ENCODE peak calls at places on chromosome 10, in five cellular contexts. B is endothelial cell of umbilical vein, G is neural progenitor cell, Z is HCT116, H is GM12878. Y is an unnamed sample.

GRCh38 chr10:44033008-44033407 is 351.9 kb downstream of the CXCL12 start:
- DNase-seq in H (no peak), G (no peak), B (no peak), Z (no peak), Y (no peak)

GRCh38 chr10:13206546-13207443 is 27.4 kb downstream of the UCMA start:
- DNase-seq in Z (peak; percentile 13), B (peak; percentile 49), G (peak; percentile 38), H (no peak), Y (no peak)

GRCh38 chr10:97000487-97001182 is 168.5 kb downstream of the LCOR start:
- DNase-seq in H (no peak), G (no peak), Z (no peak), B (no peak), Y (no peak)

GRCh38 chr10:51524041-51524440 is 175.4 kb downstream of the CSTF2T start:
- DNase-seq in B (no peak), G (no peak), Z (no peak), H (no peak), Y (no peak)

GRCh38 chr10:34319197-34319846 is 495.8 kb downstream of the PARD3 start:
- DNase-seq in H (no peak), B (peak; percentile 58), G (no peak), Z (peak; percentile 10), Y (no peak)

GRCh38 chr10:70478191-70479160 is at the start of gene PALD1:
- DNase-seq in G (peak; percentile 85), Z (peak; percentile 48), H (no peak), B (peak; percentile 46), Y (peak; percentile 77)

GRCh38 chr10:119209050-119209735 is 1.8 kb downstream of the GRK5 start:
- DNase-seq in Z (no peak), G (peak; percentile 83), B (peak; percentile 77), H (no peak), Y (peak; percentile 77)

GRCh38 chr10:24963646-24964045 is 11.2 kb upstream of the PRTFDC1 start:
- DNase-seq in G (peak; percentile 37), H (no peak), B (no peak), Z (no peak), Y (no peak)

GRCh38 chr10:114548662-114549061 is 109.4 kb downstream of the ABLIM1 start:
- DNase-seq in G (peak; percentile 73), H (no peak), Z (peak; percentile 56), B (peak; percentile 79), Y (no peak)

GRCh38 chr10:99681553-99681952 is 22.2 kb downstream of the ENTPD7 start:
- DNase-seq in G (no peak), H (no peak), Z (no peak), B (no peak), Y (no peak)

GRCh38 chr10:13882112-13882711 is 295.4 kb downstream of the PRPF18 start:
- DNase-seq in B (peak; percentile 96), H (no peak), Z (no peak), G (peak; percentile 81), Y (no peak)

GRCh38 chr10:57849726-57850357 is 417.9 kb downstream of the IPMK start:
- DNase-seq in Z (no peak), H (no peak), G (no peak), B (no peak), Y (no peak)

GRCh38 chr10:123755061-123755460 is 88.9 kb downstream of the GPR26 start:
- DNase-seq in B (no peak), G (no peak), Z (no peak), H (no peak), Y (no peak)

GRCh38 chr10:94349327-94349726 is 13.4 kb downstream of the NOC3L start:
- DNase-seq in B (no peak), G (no peak), Z (no peak), H (no peak), Y (no peak)

GRCh38 chr10:60134548-60134947 is 228.2 kb upstream of the CCDC6 start:
- DNase-seq in B (no peak), H (no peak), G (no peak), Z (no peak), Y (no peak)

GRCh38 chr10:119446441-119447277 is 95.9 kb downstream of the RGS10 start:
- DNase-seq in B (no peak), G (no peak), Z (no peak), H (no peak), Y (no peak)

GRCh38 chr10:58590152-58590551 is 77.5 kb downstream of the BICC1 start:
- DNase-seq in Z (no peak), B (peak; percentile 51), H (no peak), G (no peak), Y (no peak)

GRCh38 chr10:21764790-21765189 is 230.8 kb downstream of the MLLT10 start:
- DNase-seq in H (no peak), Z (no peak), G (no peak), B (no peak), Y (no peak)

GRCh38 chr10:91573320-91573719 is 59.6 kb downstream of the PPP1R3C start:
- DNase-seq in Z (no peak), G (no peak), H (no peak), B (no peak), Y (no peak)

GRCh38 chr10:85614981-85615380 is 751.6 kb downstream of the GRID1 start:
- DNase-seq in B (no peak), Z (no peak), G (no peak), H (no peak), Y (no peak)

GRCh38 chr10:108031505-108031904 is 867.0 kb upstream of the SORCS1 start:
- DNase-seq in G (no peak), B (no peak), Z (no peak), H (no peak), Y (no peak)

GRCh38 chr10:68047554-68048327 is 27.3 kb downstream of the HERC4 start:
- DNase-seq in Z (no peak), H (no peak), B (no peak), G (no peak), Y (no peak)

GRCh38 chr10:68043030-68043429 is 32.1 kb downstream of the HERC4 start:
- DNase-seq in B (no peak), H (no peak), G (no peak), Z (no peak), Y (no peak)

GRCh38 chr10:68046642-68047041 is 28.4 kb downstream of the HERC4 start:
- DNase-seq in G (no peak), Z (no peak), B (no peak), H (no peak), Y (no peak)

GRCh38 chr10:68049289-68050078 is 25.6 kb downstream of the HERC4 start:
- DNase-seq in B (no peak), H (no peak), G (no peak), Z (no peak), Y (no peak)

GRCh38 chr10:68047088-68047487 is 28.0 kb downstream of the HERC4 start:
- DNase-seq in H (no peak), G (no peak), B (no peak), Z (no peak), Y (no peak)
- H3K4me2 ChIP-seq in H (peak overlapping the region; percentile 34), G (no peak overlapping the region), B (no peak overlapping the region), Z (no peak overlapping the region), Y (no peak overlapping the region)

GRCh38 chr10:69452676-69453415 is 1.6 kb downstream of the TSPAN15 start:
- DNase-seq in B (no peak), Z (no peak), H (no peak), G (no peak), Y (no peak)

GRCh38 chr10:69451784-69452251 is 553 bp downstream of the TSPAN15 start:
- DNase-seq in Z (no peak), H (no peak), G (peak; percentile 74), B (no peak), Y (no peak)

GRCh38 chr10:69446650-69447151 is 4.6 kb upstream of the TSPAN15 start:
- DNase-seq in Z (peak; percentile 63), B (peak; percentile 96), G (no peak), H (no peak), Y (no peak)

GRCh38 chr10:69451209-69451783 is at the start of gene TSPAN15:
- DNase-seq in B (peak; percentile 87), Z (peak; percentile 75), H (peak; percentile 45), G (peak; percentile 97), Y (no peak)

GRCh38 chr10:69449841-69450240 is 1.4 kb upstream of the TSPAN15 start:
- DNase-seq in H (no peak), Z (peak; percentile 77), B (peak; percentile 76), G (peak; percentile 85), Y (peak; percentile 29)
- H3K4me1 ChIP-seq in H (no peaks in the 10 kb centered on the region), Z (peaks cover 39% of the 10 kb centered on the region), B (peaks cover 77% of the 10 kb centered on the region), G (no peaks in the 10 kb centered on the region), Y (no peaks in the 10 kb centered on the region)

DNA sequence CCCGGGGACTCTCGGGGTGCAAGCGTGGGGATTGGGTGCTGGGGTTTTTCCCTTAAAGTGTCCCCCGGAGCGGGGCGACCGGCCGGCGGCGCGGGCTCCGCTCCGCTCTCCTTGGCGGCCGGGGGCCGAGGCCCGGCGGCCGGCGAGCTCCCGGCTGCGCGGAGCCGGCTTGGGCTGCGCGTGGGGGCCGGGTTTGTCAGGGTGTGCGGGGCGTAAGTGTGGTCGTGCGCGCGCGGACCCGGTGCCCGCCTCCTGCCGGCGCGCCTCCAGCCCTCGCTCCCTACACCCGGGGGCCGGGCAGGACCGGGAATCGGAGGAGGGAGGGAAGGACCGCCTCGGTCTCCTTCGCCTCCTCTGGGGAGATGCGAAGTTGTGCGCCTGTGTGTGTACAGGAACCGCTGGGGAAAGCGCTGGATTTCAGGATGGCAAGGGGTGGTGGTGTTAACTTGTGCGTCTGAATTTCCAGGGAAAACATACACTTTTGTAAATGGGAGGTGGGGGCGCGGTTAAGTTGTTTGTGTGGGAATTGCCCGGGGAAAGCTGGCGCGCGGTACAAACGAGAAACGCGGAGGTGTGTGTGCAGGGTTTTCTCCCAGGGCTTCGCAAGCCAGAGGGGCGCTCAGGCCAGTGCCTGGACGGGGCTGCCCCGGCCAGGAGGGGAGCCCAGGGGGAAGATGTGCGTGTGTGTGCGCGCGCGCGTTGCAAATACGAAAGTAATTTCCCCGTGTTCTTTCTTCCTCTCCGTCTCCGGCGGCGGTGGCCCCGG is 742 bp downstream of the ZMIZ1 start:
- DNase-seq in H (no peak), Z (no peak), G (peak; percentile 70), B (peak; percentile 63), Y (peak; percentile 66)
- TF ChIP-seq CTCF in H (no peak), Z (no peak), G (no peak), B (no peak), Y (no peak)

GRCh38 chr10:80486151-80486692 is 32.1 kb downstream of the TSPAN14 start:
- DNase-seq in B (no peak), G (no peak), H (no peak), Z (no peak), Y (no peak)

GRCh38 chr10:80487791-80488538 is 33.9 kb downstream of the TSPAN14 start:
- DNase-seq in B (no peak), G (no peak), Z (no peak), H (no peak), Y (no peak)

GRCh38 chr10:80487422-80487785 is 33.3 kb downstream of the TSPAN14 start:
- DNase-seq in H (no peak), Z (no peak), G (no peak), B (no peak), Y (no peak)

GRCh38 chr10:80485410-80486135 is 31.5 kb downstream of the TSPAN14 start:
- DNase-seq in B (no peak), Z (no peak), H (no peak), G (no peak), Y (no peak)

DNA sequence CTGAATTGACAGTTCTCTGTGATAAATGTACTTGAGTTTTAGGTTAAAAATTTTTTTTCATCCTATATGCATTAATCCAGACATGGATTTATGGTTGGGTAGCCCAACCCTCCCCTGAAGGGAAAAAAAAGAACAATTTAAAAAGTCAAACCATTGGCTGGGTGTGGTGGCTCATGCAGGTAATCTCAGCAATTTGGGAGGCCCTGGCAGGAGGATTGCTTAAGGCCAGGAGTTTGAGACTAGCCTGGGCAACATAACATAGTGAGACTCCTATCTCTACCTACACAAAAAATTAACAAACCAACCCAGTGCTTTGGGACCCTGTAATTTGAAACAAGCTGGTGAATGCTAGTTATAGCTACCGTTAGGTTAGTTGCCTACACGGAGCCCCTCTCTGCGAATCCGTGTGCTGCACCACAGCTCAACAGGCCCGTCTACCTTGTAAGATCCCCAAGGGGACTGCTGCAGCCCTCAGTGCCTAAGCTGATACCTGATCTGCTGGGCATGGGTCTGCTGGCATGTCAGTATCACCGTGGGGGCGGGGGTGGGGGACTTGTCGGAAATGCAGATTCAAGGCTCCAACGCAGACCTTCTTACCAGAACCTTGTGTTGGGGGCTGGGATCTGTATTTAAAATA is 32.8 kb downstream of the TSPAN14 start:
- DNase-seq in Z (no peak), B (no peak), H (no peak), G (no peak), Y (no peak)
- H3K4me2 ChIP-seq in Z (no peak overlapping the region), B (no peak overlapping the region), H (no peak overlapping the region), G (peak overlapping the region; percentile 22), Y (no peak overlapping the region)

Y was measured in DND-41.